ENCODE peak calls at places on chromosomes 7 and 10, in nine cellular contexts. G is RPMI7951, A is NCI-H2029, X is astrocyte of the hippocampus, V is esophagus squamous epithelium, E is GF-D8, B is ovary, K is adipocyte, T is hepatocyte. M is an unnamed sample.

GRCh38 chr10:80964955-80965614 is 427.4 kb downstream of the SH2D4B start:
- DNase-seq in G (no peak), A (no peak), X (no peak), V (no peak), E (no peak), B (no peak), K (no peak), T (no peak), M (no peak)

GRCh38 chr10:77564781-77565589 is 72.6 kb downstream of the KCNMA1 start:
- DNase-seq in G (peak; percentile 85), A (no peak), X (peak; percentile 85), V (no peak), E (no peak), B (no peak), K (peak; percentile 60), T (no peak), M (no peak)

GRCh38 chr7:33179519-33179918 is 50.2 kb downstream of the BBS9 start:
- DNase-seq in G (no peak), A (no peak), X (no peak), V (no peak), E (no peak), B (no peak), K (no peak), T (no peak), M (no peak)

GRCh38 chr7:135100856-135101255 is 47.0 kb upstream of the TMEM140 start:
- DNase-seq in G (peak; percentile 39), A (no peak), X (peak; percentile 29), V (no peak), E (no peak), B (no peak), K (peak; percentile 65), T (no peak), M (no peak)

GRCh38 chr10:124744688-124745055 is 494 bp upstream of the FAM53B start:
- DNase-seq in G (peak; percentile 51), A (no peak), X (peak; percentile 73), V (no peak), E (no peak), B (no peak), K (no peak), T (no peak), M (no peak)

GRCh38 chr7:133509822-133510221 is 256.9 kb downstream of the EXOC4 start:
- DNase-seq in G (no peak), A (no peak), X (no peak), V (no peak), E (no peak), B (no peak), K (no peak), T (no peak), M (no peak)

GRCh38 chr10:103627893-103628292 is 134.4 kb downstream of the NEURL1 start:
- DNase-seq in G (no peak), A (no peak), X (no peak), V (no peak), E (no peak), B (no peak), K (no peak), T (no peak), M (no peak)

GRCh38 chr7:18408461-18408860 is 87.1 kb upstream of the HDAC9 start:
- DNase-seq in G (peak; percentile 57), A (no peak), X (peak; percentile 81), V (no peak), E (no peak), B (no peak), K (peak; percentile 79), T (no peak), M (no peak)

GRCh38 chr7:99386584-99387238 is 12.2 kb downstream of the ARPC1B start:
- DNase-seq in G (peak; percentile 59), A (no peak), X (no peak), V (no peak), E (peak; percentile 56), B (no peak), K (peak; percentile 22), T (no peak), M (peak; percentile 66)

GRCh38 chr7:78081344-78081743 is 282.8 kb downstream of the PHTF2 start:
- DNase-seq in G (no peak), A (no peak), X (no peak), V (no peak), E (no peak), B (no peak), K (no peak), T (no peak), M (no peak)

GRCh38 chr10:103716206-103717160 is 138.9 kb downstream of the SH3PXD2A start:
- DNase-seq in G (peak; percentile 54), A (no peak), X (no peak), V (no peak), E (no peak), B (no peak), K (no peak), T (no peak), M (no peak)

GRCh38 chr7:90111-91063 is 102.0 kb upstream of the FAM20C start:
- DNase-seq in G (peak; percentile 91), A (no peak), X (peak; percentile 43), V (no peak), E (peak; percentile 28), B (no peak), K (peak; percentile 89), T (peak; percentile 81), M (no peak)

GRCh38 chr7:118878336-118878735 is 653.8 kb downstream of the ANKRD7 start:
- DNase-seq in G (no peak), A (no peak), X (no peak), V (no peak), E (no peak), B (no peak), K (no peak), T (no peak), M (no peak)

GRCh38 chr10:109456566-109457361 is 466.5 kb downstream of the XPNPEP1 start:
- DNase-seq in G (no peak), A (no peak), X (peak; percentile 2), V (no peak), E (no peak), B (no peak), K (no peak), T (peak; percentile 18), M (no peak)

GRCh38 chr10:121539757-121540156 is 58.5 kb downstream of the FGFR2 start:
- DNase-seq in G (no peak), A (no peak), X (no peak), V (no peak), E (no peak), B (no peak), K (no peak), T (no peak), M (no peak)

GRCh38 chr10:88385601-88386203 is 197.4 kb downstream of the RNLS start:
- DNase-seq in G (peak; percentile 71), A (no peak), X (peak; percentile 13), V (peak; percentile 14), E (peak; percentile 40), B (peak; percentile 37), K (no peak), T (peak; percentile 74), M (peak; percentile 87)

GRCh38 chr7:157228864-157229422 is 90.2 kb downstream of the UBE3C start:
- DNase-seq in G (peak; percentile 22), A (no peak), X (peak; percentile 34), V (no peak), E (no peak), B (no peak), K (peak; percentile 27), T (peak; percentile 19), M (peak; percentile 45)

GRCh38 chr10:28072573-28072972 is 73.7 kb upstream of the ODAD2 start:
- DNase-seq in G (peak; percentile 58), A (no peak), X (no peak), V (no peak), E (no peak), B (no peak), K (no peak), T (no peak), M (no peak)

GRCh38 chr10:36489928-36490279 is 635.5 kb upstream of the ANKRD30A start:
- DNase-seq in G (peak; percentile 94), A (no peak), X (peak; percentile 65), V (no peak), E (no peak), B (no peak), K (peak; percentile 81), T (no peak), M (no peak)

GRCh38 chr7:70785427-70785826 is 346.5 kb upstream of the GALNT17 start:
- DNase-seq in G (no peak), A (no peak), X (no peak), V (no peak), E (no peak), B (no peak), K (peak; percentile 41), T (no peak), M (no peak)

GRCh38 chr10:113987805-113988204 is 55.9 kb upstream of the ADRB1 start:
- DNase-seq in G (peak; percentile 10), A (no peak), X (no peak), V (no peak), E (no peak), B (no peak), K (peak; percentile 45), T (no peak), M (no peak)

GRCh38 chr10:104577171-104577570 is 63.9 kb upstream of the SORCS3 start:
- DNase-seq in G (peak; percentile 13), A (no peak), X (no peak), V (no peak), E (no peak), B (no peak), K (no peak), T (no peak), M (no peak)

GRCh38 chr7:159125944-159126248 is 18.8 kb downstream of the VIPR2 start:
- DNase-seq in G (no peak), A (no peak), X (no peak), V (no peak), E (no peak), B (no peak), K (no peak), T (no peak), M (no peak)

GRCh38 chr10:64039208-64039607 is 518.0 kb downstream of the REEP3 start:
- DNase-seq in G (no peak), A (no peak), X (peak; percentile 41), V (no peak), E (no peak), B (no peak), K (no peak), T (no peak), M (no peak)

GRCh38 chr7:2270495-2270894 is 28.5 kb downstream of the NUDT1 start:
- DNase-seq in G (no peak), A (no peak), X (no peak), V (no peak), E (no peak), B (no peak), K (no peak), T (no peak), M (no peak)

GRCh38 chr10:71684356-71685173 is 35.0 kb downstream of the C10orf105 start:
- DNase-seq in G (no peak), A (no peak), X (no peak), V (no peak), E (no peak), B (no peak), K (no peak), T (no peak), M (peak; percentile 51)

GRCh38 chr7:42065942-42066341 is 171.1 kb downstream of the GLI3 start:
- DNase-seq in G (peak; percentile 44), A (no peak), X (peak; percentile 88), V (no peak), E (no peak), B (no peak), K (peak; percentile 29), T (no peak), M (no peak)

GRCh38 chr10:131822013-131822693 is 78.7 kb upstream of the PPP2R2D start:
- DNase-seq in G (no peak), A (no peak), X (no peak), V (no peak), E (no peak), B (no peak), K (no peak), T (no peak), M (no peak)

GRCh38 chr10:6844251-6844650 is 264.2 kb upstream of the PRKCQ start:
- DNase-seq in G (no peak), A (no peak), X (no peak), V (no peak), E (no peak), B (no peak), K (no peak), T (no peak), M (no peak)

GRCh38 chr10:80507484-80507880 is 30.2 kb upstream of the SH2D4B start:
- DNase-seq in G (no peak), A (no peak), X (no peak), V (no peak), E (no peak), B (no peak), K (no peak), T (no peak), M (no peak)

GRCh38 chr7:125654076-125654475 is 724.5 kb upstream of the POT1 start:
- DNase-seq in G (no peak), A (no peak), X (no peak), V (no peak), E (no peak), B (no peak), K (no peak), T (no peak), M (no peak)